ENCODE peak calls at places on chromosome 17, in seven cellular contexts. I is type B pancreatic cell; G is stimulated activated CD4-positive, alpha-beta T cell treated with anti-CD3 and anti-CD28 coated beads, Interleukin-12 subunit alpha, Interleukin-12 subunit beta, amount 100 ng/mL, for 4 hours; S is kidney tubule cell; P is stimulated activated CD8-positive, alpha-beta memory T cell treated with anti-CD3 and anti-CD28 coated beads, Interleukin-12 subunit alpha, Interleukin-12 subunit beta, amount 100 ng/mL, for 4 hours; F is thoracic aorta; A is T-helper 17 cell. Z is an unnamed sample.

GRCh38 chr17:82020874-82021727 is 1.6 kb downstream of the CENPX start:
- DNase-seq in I (no peak), G (peak), S (peak), P (peak), F (no peak), A (no peak), Z (no peak)

GRCh38 chr17:48725294-48726064 is 2.5 kb downstream of the PRAC2 start:
- DNase-seq in I (no peak), G (no peak), S (peak), P (no peak), F (no peak), A (no peak), Z (no peak)

GRCh38 chr17:15404116-15404730 is 62.8 kb upstream of the TEKT3 start:
- DNase-seq in I (no peak), G (no peak), S (peak), P (no peak), F (no peak), A (no peak), Z (no peak)

GRCh38 chr17:74730491-74731346 is 6.3 kb upstream of the RAB37 start:
- DNase-seq in I (no peak), G (no peak), S (no peak), P (peak), F (no peak), A (no peak), Z (no peak)

GRCh38 chr17:17757391-17757791 is 76.1 kb downstream of the RAI1 start:
- DNase-seq in I (no peak), G (no peak), S (no peak), P (no peak), F (no peak), A (no peak), Z (peak)

GRCh38 chr17:1491406-1492248 is 859 bp downstream of the MYO1C start:
- DNase-seq in I (no peak), G (peak), S (peak), P (no peak), F (no peak), A (peak), Z (peak)

GRCh38 chr17:57819273-57819672 is 30.6 kb downstream of the MRPS23 start:
- DNase-seq in I (no peak), G (no peak), S (peak), P (no peak), F (no peak), A (no peak), Z (no peak)

GRCh38 chr17:82244413-82245140 is 15.7 kb downstream of the SLC16A3 start:
- DNase-seq in I (no peak), G (no peak), S (no peak), P (no peak), F (no peak), A (no peak), Z (no peak)

GRCh38 chr17:42016411-42016831 is 818 bp downstream of the DNAJC7 start:
- DNase-seq in I (no peak), G (no peak), S (peak), P (no peak), F (no peak), A (no peak), Z (no peak)

GRCh38 chr17:50261051-50261915 is 13.0 kb upstream of the TMEM92 start:
- DNase-seq in I (no peak), G (no peak), S (no peak), P (no peak), F (no peak), A (no peak), Z (peak)

GRCh38 chr17:65537845-65538678 is 23.4 kb downstream of the AXIN2 start:
- DNase-seq in I (no peak), G (peak), S (no peak), P (no peak), F (no peak), A (peak), Z (no peak)

GRCh38 chr17:81523139-81524062 is 4.8 kb upstream of the FSCN2 start:
- DNase-seq in I (no peak), G (no peak), S (peak), P (no peak), F (no peak), A (no peak), Z (no peak)

GRCh38 chr17:80252871-80253270 is 7.8 kb upstream of the RNF213 start:
- DNase-seq in I (no peak), G (peak), S (peak), P (peak), F (no peak), A (peak), Z (peak)

GRCh38 chr17:28953444-28954118 is 2.3 kb upstream of the PHF12 start:
- DNase-seq in I (no peak), G (peak), S (peak), P (no peak), F (no peak), A (no peak), Z (peak)

GRCh38 chr17:46170609-46171432 is 22.4 kb downstream of the KANSL1 start:
- DNase-seq in I (no peak), G (no peak), S (no peak), P (no peak), F (no peak), A (no peak), Z (no peak)

GRCh38 chr17:27520571-27521185 is 64.4 kb downstream of the KSR1 start:
- DNase-seq in I (no peak), G (no peak), S (no peak), P (no peak), F (no peak), A (no peak), Z (no peak)